ENCODE peak calls at places on chromosomes 2 and 18, in nine cellular contexts. One of them, this sample, is unnamed.

GRCh38 chr18:2971741-2972552 is 41.0 kb downstream of the LPIN2 start:
- DNase-seq in activated T-cell treated with anti-CD3 and anti-CD28 coated beads for 1 hour: peak; percentile 42
- DNase-seq in IMR-90: no peak
- DNase-seq in stimulated activated CD4-positive, alpha-beta T cell treated with anti-CD3 and anti-CD28 coated beads, Interleukin-2, amount 100 ng/mL, for 48 hours: peak; percentile 59
- DNase-seq in left lung: peak; percentile 85
- DNase-seq in amniotic stem cell: no peak
- DNase-seq in GM23338: no peak
- DNase-seq in head of caudate nucleus: peak; percentile 45
- DNase-seq in A172: no peak
- DNase-seq in this sample: peak; percentile 9

GRCh38 chr18:48638451-48638850 is 99.6 kb downstream of the CTIF start:
- DNase-seq in A172: no peak
- DNase-seq in head of caudate nucleus: no peak
- DNase-seq in activated T-cell treated with anti-CD3 and anti-CD28 coated beads for 1 hour: no peak
- DNase-seq in IMR-90: no peak
- DNase-seq in stimulated activated CD4-positive, alpha-beta T cell treated with anti-CD3 and anti-CD28 coated beads, Interleukin-2, amount 100 ng/mL, for 48 hours: no peak
- DNase-seq in left lung: no peak
- DNase-seq in amniotic stem cell: no peak
- DNase-seq in GM23338: no peak
- DNase-seq in this sample: no peak

GRCh38 chr2:174477772-174478171 is 9.1 kb downstream of the GPR155 start:
- DNase-seq in activated T-cell treated with anti-CD3 and anti-CD28 coated beads for 1 hour: no peak
- DNase-seq in A172: no peak
- DNase-seq in head of caudate nucleus: no peak
- DNase-seq in stimulated activated CD4-positive, alpha-beta T cell treated with anti-CD3 and anti-CD28 coated beads, Interleukin-2, amount 100 ng/mL, for 48 hours: no peak
- DNase-seq in IMR-90: no peak
- DNase-seq in GM23338: no peak
- DNase-seq in left lung: no peak
- DNase-seq in amniotic stem cell: no peak
- DNase-seq in this sample: no peak

GRCh38 chr18:47215554-47216138 is 35.8 kb downstream of the SKOR2 start:
- DNase-seq in stimulated activated CD4-positive, alpha-beta T cell treated with anti-CD3 and anti-CD28 coated beads, Interleukin-2, amount 100 ng/mL, for 48 hours: no peak
- DNase-seq in amniotic stem cell: peak; percentile 7
- DNase-seq in head of caudate nucleus: peak; percentile 37
- DNase-seq in left lung: no peak
- DNase-seq in activated T-cell treated with anti-CD3 and anti-CD28 coated beads for 1 hour: no peak
- DNase-seq in A172: peak; percentile 40
- DNase-seq in GM23338: peak; percentile 84
- DNase-seq in IMR-90: peak; percentile 52
- DNase-seq in this sample: peak; percentile 27

GRCh38 chr18:58590827-58591226 is 38.1 kb downstream of the ALPK2 start:
- DNase-seq in amniotic stem cell: no peak
- DNase-seq in head of caudate nucleus: no peak
- DNase-seq in stimulated activated CD4-positive, alpha-beta T cell treated with anti-CD3 and anti-CD28 coated beads, Interleukin-2, amount 100 ng/mL, for 48 hours: no peak
- DNase-seq in left lung: no peak
- DNase-seq in GM23338: no peak
- DNase-seq in activated T-cell treated with anti-CD3 and anti-CD28 coated beads for 1 hour: no peak
- DNase-seq in IMR-90: no peak
- DNase-seq in A172: no peak
- DNase-seq in this sample: no peak

GRCh38 chr2:188601927-188602326 is 310.3 kb downstream of the GULP1 start:
- DNase-seq in stimulated activated CD4-positive, alpha-beta T cell treated with anti-CD3 and anti-CD28 coated beads, Interleukin-2, amount 100 ng/mL, for 48 hours: no peak
- DNase-seq in A172: no peak
- DNase-seq in GM23338: no peak
- DNase-seq in amniotic stem cell: no peak
- DNase-seq in activated T-cell treated with anti-CD3 and anti-CD28 coated beads for 1 hour: no peak
- DNase-seq in left lung: no peak
- DNase-seq in head of caudate nucleus: no peak
- DNase-seq in IMR-90: peak; percentile 36
- DNase-seq in this sample: no peak

GRCh38 chr2:195573314-195573713 is 83.7 kb upstream of the SLC39A10 start:
- DNase-seq in head of caudate nucleus: no peak
- DNase-seq in left lung: no peak
- DNase-seq in amniotic stem cell: no peak
- DNase-seq in stimulated activated CD4-positive, alpha-beta T cell treated with anti-CD3 and anti-CD28 coated beads, Interleukin-2, amount 100 ng/mL, for 48 hours: no peak
- DNase-seq in A172: no peak
- DNase-seq in GM23338: no peak
- DNase-seq in activated T-cell treated with anti-CD3 and anti-CD28 coated beads for 1 hour: no peak
- DNase-seq in IMR-90: peak; percentile 70
- DNase-seq in this sample: no peak

GRCh38 chr2:64463784-64464183 is 9.8 kb downstream of the LGALSL start:
- DNase-seq in GM23338: no peak
- DNase-seq in amniotic stem cell: no peak
- DNase-seq in IMR-90: peak; percentile 61
- DNase-seq in activated T-cell treated with anti-CD3 and anti-CD28 coated beads for 1 hour: no peak
- DNase-seq in A172: peak; percentile 84
- DNase-seq in left lung: no peak
- DNase-seq in stimulated activated CD4-positive, alpha-beta T cell treated with anti-CD3 and anti-CD28 coated beads, Interleukin-2, amount 100 ng/mL, for 48 hours: no peak
- DNase-seq in head of caudate nucleus: peak; percentile 25
- DNase-seq in this sample: no peak

GRCh38 chr2:49351531-49351930 is 197.2 kb upstream of the FSHR start:
- DNase-seq in amniotic stem cell: no peak
- DNase-seq in left lung: no peak
- DNase-seq in activated T-cell treated with anti-CD3 and anti-CD28 coated beads for 1 hour: no peak
- DNase-seq in A172: no peak
- DNase-seq in IMR-90: no peak
- DNase-seq in GM23338: peak; percentile 19
- DNase-seq in stimulated activated CD4-positive, alpha-beta T cell treated with anti-CD3 and anti-CD28 coated beads, Interleukin-2, amount 100 ng/mL, for 48 hours: no peak
- DNase-seq in head of caudate nucleus: no peak
- DNase-seq in this sample: no peak

GRCh38 chr2:47906261-47907096 is at the start of gene FBXO11:
- DNase-seq in left lung: peak; percentile 97
- DNase-seq in head of caudate nucleus: peak; percentile 98
- DNase-seq in A172: peak; percentile 97
- DNase-seq in stimulated activated CD4-positive, alpha-beta T cell treated with anti-CD3 and anti-CD28 coated beads, Interleukin-2, amount 100 ng/mL, for 48 hours: peak; percentile 81
- DNase-seq in GM23338: peak; percentile 98
- DNase-seq in activated T-cell treated with anti-CD3 and anti-CD28 coated beads for 1 hour: peak; percentile 92
- DNase-seq in IMR-90: peak; percentile 98
- DNase-seq in amniotic stem cell: peak; percentile 95
- DNase-seq in this sample: peak; percentile 93

GRCh38 chr2:29420999-29421856 is 306.0 kb downstream of the CLIP4 start:
- DNase-seq in head of caudate nucleus: no peak
- DNase-seq in stimulated activated CD4-positive, alpha-beta T cell treated with anti-CD3 and anti-CD28 coated beads, Interleukin-2, amount 100 ng/mL, for 48 hours: no peak
- DNase-seq in A172: no peak
- DNase-seq in left lung: no peak
- DNase-seq in GM23338: no peak
- DNase-seq in amniotic stem cell: no peak
- DNase-seq in activated T-cell treated with anti-CD3 and anti-CD28 coated beads for 1 hour: no peak
- DNase-seq in IMR-90: peak; percentile 40
- DNase-seq in this sample: no peak

GRCh38 chr2:38155-38554 is 8.2 kb downstream of the FAM110C start:
- DNase-seq in stimulated activated CD4-positive, alpha-beta T cell treated with anti-CD3 and anti-CD28 coated beads, Interleukin-2, amount 100 ng/mL, for 48 hours: no peak
- DNase-seq in left lung: peak; percentile 34
- DNase-seq in A172: peak; percentile 67
- DNase-seq in head of caudate nucleus: no peak
- DNase-seq in activated T-cell treated with anti-CD3 and anti-CD28 coated beads for 1 hour: no peak
- DNase-seq in amniotic stem cell: no peak
- DNase-seq in GM23338: no peak
- DNase-seq in IMR-90: no peak
- DNase-seq in this sample: no peak

GRCh38 chr2:177124371-177124770 is 88.2 kb upstream of the HNRNPA3 start:
- DNase-seq in left lung: no peak
- DNase-seq in stimulated activated CD4-positive, alpha-beta T cell treated with anti-CD3 and anti-CD28 coated beads, Interleukin-2, amount 100 ng/mL, for 48 hours: no peak
- DNase-seq in A172: peak; percentile 28
- DNase-seq in IMR-90: no peak
- DNase-seq in GM23338: no peak
- DNase-seq in activated T-cell treated with anti-CD3 and anti-CD28 coated beads for 1 hour: no peak
- DNase-seq in amniotic stem cell: no peak
- DNase-seq in head of caudate nucleus: no peak
- DNase-seq in this sample: no peak

GRCh38 chr2:170744248-170745002 is 25.8 kb upstream of the ERICH2 start:
- DNase-seq in IMR-90: no peak
- DNase-seq in GM23338: no peak
- DNase-seq in head of caudate nucleus: no peak
- DNase-seq in A172: no peak
- DNase-seq in activated T-cell treated with anti-CD3 and anti-CD28 coated beads for 1 hour: no peak
- DNase-seq in left lung: no peak
- DNase-seq in stimulated activated CD4-positive, alpha-beta T cell treated with anti-CD3 and anti-CD28 coated beads, Interleukin-2, amount 100 ng/mL, for 48 hours: no peak
- DNase-seq in amniotic stem cell: no peak
- DNase-seq in this sample: no peak

GRCh38 chr2:30300456-30301221 is 69.3 kb downstream of the LBH start:
- DNase-seq in activated T-cell treated with anti-CD3 and anti-CD28 coated beads for 1 hour: no peak
- DNase-seq in left lung: no peak
- DNase-seq in GM23338: peak; percentile 26
- DNase-seq in amniotic stem cell: no peak
- DNase-seq in IMR-90: peak; percentile 96
- DNase-seq in stimulated activated CD4-positive, alpha-beta T cell treated with anti-CD3 and anti-CD28 coated beads, Interleukin-2, amount 100 ng/mL, for 48 hours: no peak
- DNase-seq in A172: peak; percentile 80
- DNase-seq in head of caudate nucleus: no peak
- DNase-seq in this sample: no peak

GRCh38 chr2:64978514-64979268 is 10.5 kb upstream of the SLC1A4 start:
- DNase-seq in activated T-cell treated with anti-CD3 and anti-CD28 coated beads for 1 hour: no peak
- DNase-seq in head of caudate nucleus: no peak
- DNase-seq in stimulated activated CD4-positive, alpha-beta T cell treated with anti-CD3 and anti-CD28 coated beads, Interleukin-2, amount 100 ng/mL, for 48 hours: no peak
- DNase-seq in A172: peak; percentile 59
- DNase-seq in left lung: no peak
- DNase-seq in amniotic stem cell: no peak
- DNase-seq in IMR-90: peak; percentile 64
- DNase-seq in GM23338: peak; percentile 50
- DNase-seq in this sample: no peak

GRCh38 chr18:57466307-57466706 is 31.1 kb downstream of the ONECUT2 start:
- DNase-seq in left lung: no peak
- DNase-seq in GM23338: no peak
- DNase-seq in activated T-cell treated with anti-CD3 and anti-CD28 coated beads for 1 hour: no peak
- DNase-seq in stimulated activated CD4-positive, alpha-beta T cell treated with anti-CD3 and anti-CD28 coated beads, Interleukin-2, amount 100 ng/mL, for 48 hours: no peak
- DNase-seq in amniotic stem cell: no peak
- DNase-seq in A172: no peak
- DNase-seq in head of caudate nucleus: no peak
- DNase-seq in IMR-90: no peak
- DNase-seq in this sample: no peak

GRCh38 chr18:8373486-8373885 is 235.8 kb upstream of the RAB12 start:
- DNase-seq in A172: no peak
- DNase-seq in left lung: no peak
- DNase-seq in head of caudate nucleus: no peak
- DNase-seq in IMR-90: no peak
- DNase-seq in amniotic stem cell: no peak
- DNase-seq in activated T-cell treated with anti-CD3 and anti-CD28 coated beads for 1 hour: no peak
- DNase-seq in GM23338: no peak
- DNase-seq in stimulated activated CD4-positive, alpha-beta T cell treated with anti-CD3 and anti-CD28 coated beads, Interleukin-2, amount 100 ng/mL, for 48 hours: no peak
- DNase-seq in this sample: no peak

GRCh38 chr2:46311651-46312223 is 14.5 kb downstream of the EPAS1 start:
- DNase-seq in stimulated activated CD4-positive, alpha-beta T cell treated with anti-CD3 and anti-CD28 coated beads, Interleukin-2, amount 100 ng/mL, for 48 hours: no peak
- DNase-seq in head of caudate nucleus: no peak
- DNase-seq in A172: no peak
- DNase-seq in GM23338: no peak
- DNase-seq in activated T-cell treated with anti-CD3 and anti-CD28 coated beads for 1 hour: no peak
- DNase-seq in amniotic stem cell: no peak
- DNase-seq in IMR-90: no peak
- DNase-seq in left lung: no peak
- DNase-seq in this sample: no peak

GRCh38 chr2:33607905-33608304 is 8.8 kb upstream of the FAM98A start:
- DNase-seq in left lung: no peak
- DNase-seq in GM23338: peak; percentile 7
- DNase-seq in A172: no peak
- DNase-seq in amniotic stem cell: no peak
- DNase-seq in stimulated activated CD4-positive, alpha-beta T cell treated with anti-CD3 and anti-CD28 coated beads, Interleukin-2, amount 100 ng/mL, for 48 hours: no peak
- DNase-seq in activated T-cell treated with anti-CD3 and anti-CD28 coated beads for 1 hour: no peak
- DNase-seq in head of caudate nucleus: no peak
- DNase-seq in IMR-90: no peak
- DNase-seq in this sample: no peak

GRCh38 chr2:30433902-30434301 is 13.1 kb upstream of the LCLAT1 start:
- DNase-seq in amniotic stem cell: no peak
- DNase-seq in A172: no peak
- DNase-seq in stimulated activated CD4-positive, alpha-beta T cell treated with anti-CD3 and anti-CD28 coated beads, Interleukin-2, amount 100 ng/mL, for 48 hours: no peak
- DNase-seq in IMR-90: no peak
- DNase-seq in GM23338: peak; percentile 30
- DNase-seq in head of caudate nucleus: no peak
- DNase-seq in activated T-cell treated with anti-CD3 and anti-CD28 coated beads for 1 hour: no peak
- DNase-seq in left lung: no peak
- DNase-seq in this sample: no peak

GRCh38 chr2:41892486-41892885 is 155.3 kb upstream of the PKDCC start:
- DNase-seq in amniotic stem cell: no peak
- DNase-seq in IMR-90: no peak
- DNase-seq in stimulated activated CD4-positive, alpha-beta T cell treated with anti-CD3 and anti-CD28 coated beads, Interleukin-2, amount 100 ng/mL, for 48 hours: no peak
- DNase-seq in left lung: no peak
- DNase-seq in head of caudate nucleus: no peak
- DNase-seq in A172: no peak
- DNase-seq in GM23338: no peak
- DNase-seq in activated T-cell treated with anti-CD3 and anti-CD28 coated beads for 1 hour: no peak
- DNase-seq in this sample: no peak

GRCh38 chr2:46481541-46482193 is 2.3 kb downstream of the TMEM247 start:
- DNase-seq in amniotic stem cell: peak; percentile 29
- DNase-seq in head of caudate nucleus: no peak
- DNase-seq in left lung: no peak
- DNase-seq in IMR-90: peak; percentile 94
- DNase-seq in stimulated activated CD4-positive, alpha-beta T cell treated with anti-CD3 and anti-CD28 coated beads, Interleukin-2, amount 100 ng/mL, for 48 hours: no peak
- DNase-seq in activated T-cell treated with anti-CD3 and anti-CD28 coated beads for 1 hour: no peak
- DNase-seq in GM23338: no peak
- DNase-seq in A172: peak; percentile 84
- DNase-seq in this sample: no peak

GRCh38 chr2:197161738-197162137 is 148.8 kb downstream of the ANKRD44 start:
- DNase-seq in activated T-cell treated with anti-CD3 and anti-CD28 coated beads for 1 hour: no peak
- DNase-seq in left lung: no peak
- DNase-seq in GM23338: no peak
- DNase-seq in IMR-90: no peak
- DNase-seq in stimulated activated CD4-positive, alpha-beta T cell treated with anti-CD3 and anti-CD28 coated beads, Interleukin-2, amount 100 ng/mL, for 48 hours: no peak
- DNase-seq in A172: no peak
- DNase-seq in head of caudate nucleus: no peak
- DNase-seq in amniotic stem cell: no peak
- DNase-seq in this sample: no peak

GRCh38 chr2:170711196-170711773 is 3.9 kb upstream of the SP5 start:
- DNase-seq in IMR-90: no peak
- DNase-seq in stimulated activated CD4-positive, alpha-beta T cell treated with anti-CD3 and anti-CD28 coated beads, Interleukin-2, amount 100 ng/mL, for 48 hours: no peak
- DNase-seq in activated T-cell treated with anti-CD3 and anti-CD28 coated beads for 1 hour: no peak
- DNase-seq in head of caudate nucleus: no peak
- DNase-seq in A172: no peak
- DNase-seq in amniotic stem cell: no peak
- DNase-seq in GM23338: peak; percentile 38
- DNase-seq in left lung: no peak
- DNase-seq in this sample: no peak

GRCh38 chr2:29066271-29066860 is 8.0 kb downstream of the PCARE start:
- DNase-seq in IMR-90: peak; percentile 68
- DNase-seq in A172: no peak
- DNase-seq in head of caudate nucleus: no peak
- DNase-seq in amniotic stem cell: no peak
- DNase-seq in activated T-cell treated with anti-CD3 and anti-CD28 coated beads for 1 hour: no peak
- DNase-seq in stimulated activated CD4-positive, alpha-beta T cell treated with anti-CD3 and anti-CD28 coated beads, Interleukin-2, amount 100 ng/mL, for 48 hours: no peak
- DNase-seq in left lung: no peak
- DNase-seq in GM23338: no peak
- DNase-seq in this sample: no peak

GRCh38 chr2:236943841-236944513 is 141.7 kb upstream of the COPS8 start:
- DNase-seq in left lung: no peak
- DNase-seq in amniotic stem cell: no peak
- DNase-seq in A172: no peak
- DNase-seq in GM23338: no peak
- DNase-seq in head of caudate nucleus: no peak
- DNase-seq in stimulated activated CD4-positive, alpha-beta T cell treated with anti-CD3 and anti-CD28 coated beads, Interleukin-2, amount 100 ng/mL, for 48 hours: no peak
- DNase-seq in IMR-90: no peak
- DNase-seq in activated T-cell treated with anti-CD3 and anti-CD28 coated beads for 1 hour: no peak
- DNase-seq in this sample: no peak

GRCh38 chr18:25795178-25795577 is 295.2 kb downstream of the SS18 start:
- DNase-seq in activated T-cell treated with anti-CD3 and anti-CD28 coated beads for 1 hour: no peak
- DNase-seq in GM23338: no peak
- DNase-seq in amniotic stem cell: no peak
- DNase-seq in head of caudate nucleus: no peak
- DNase-seq in stimulated activated CD4-positive, alpha-beta T cell treated with anti-CD3 and anti-CD28 coated beads, Interleukin-2, amount 100 ng/mL, for 48 hours: no peak
- DNase-seq in A172: no peak
- DNase-seq in left lung: no peak
- DNase-seq in IMR-90: no peak
- DNase-seq in this sample: no peak

GRCh38 chr2:174971868-174972781 is 33.1 kb downstream of the CHN1 start:
- DNase-seq in IMR-90: peak; percentile 75
- DNase-seq in amniotic stem cell: no peak
- DNase-seq in stimulated activated CD4-positive, alpha-beta T cell treated with anti-CD3 and anti-CD28 coated beads, Interleukin-2, amount 100 ng/mL, for 48 hours: no peak
- DNase-seq in GM23338: no peak
- DNase-seq in left lung: no peak
- DNase-seq in head of caudate nucleus: no peak
- DNase-seq in activated T-cell treated with anti-CD3 and anti-CD28 coated beads for 1 hour: no peak
- DNase-seq in A172: peak; percentile 91
- DNase-seq in this sample: no peak

GRCh38 chr2:230423851-230424458 is 8.0 kb downstream of the SP100 start:
- DNase-seq in amniotic stem cell: no peak
- DNase-seq in A172: no peak
- DNase-seq in left lung: no peak
- DNase-seq in IMR-90: peak; percentile 49
- DNase-seq in head of caudate nucleus: no peak
- DNase-seq in activated T-cell treated with anti-CD3 and anti-CD28 coated beads for 1 hour: no peak
- DNase-seq in GM23338: no peak
- DNase-seq in stimulated activated CD4-positive, alpha-beta T cell treated with anti-CD3 and anti-CD28 coated beads, Interleukin-2, amount 100 ng/mL, for 48 hours: no peak
- DNase-seq in this sample: no peak

GRCh38 chr2:173997269-173997668 is 32.1 kb upstream of the SP3 start:
- DNase-seq in stimulated activated CD4-positive, alpha-beta T cell treated with anti-CD3 and anti-CD28 coated beads, Interleukin-2, amount 100 ng/mL, for 48 hours: no peak
- DNase-seq in left lung: peak; percentile 92
- DNase-seq in IMR-90: peak; percentile 45
- DNase-seq in activated T-cell treated with anti-CD3 and anti-CD28 coated beads for 1 hour: no peak
- DNase-seq in GM23338: no peak
- DNase-seq in amniotic stem cell: no peak
- DNase-seq in head of caudate nucleus: peak; percentile 57
- DNase-seq in A172: no peak
- DNase-seq in this sample: no peak